ENCODE peak calls at places on chromosomes 5 and 9, in five cellular contexts. H is fibroblast of lung; D is sigmoid colon; Z is mesendoderm; B is effector memory CD4-positive, alpha-beta T cell. M is an unnamed sample.

GRCh38 chr5:5252106-5252505 is 112.0 kb downstream of the ADAMTS16 start:
- DNase-seq in H (no peak), D (no peak), B (no peak), Z (peak; percentile 54), M (no peak)

GRCh38 chr5:33311893-33312292 is 128.9 kb upstream of the TARS1 start:
- DNase-seq in B (no peak), D (no peak), H (peak; percentile 99), Z (no peak), M (no peak)

GRCh38 chr9:124078641-124079040 is 67.1 kb downstream of the LHX2 start:
- DNase-seq in Z (peak; percentile 74), B (no peak), D (no peak), H (peak; percentile 61), M (peak; percentile 54)

GRCh38 chr5:137832416-137832815 is 35.2 kb upstream of the MYOT start:
- DNase-seq in H (no peak), D (no peak), Z (no peak), B (no peak), M (no peak)

GRCh38 chr5:161481922-161482321 is 64.6 kb downstream of the GABRB2 start:
- DNase-seq in H (no peak), Z (no peak), D (no peak), B (no peak), M (no peak)

GRCh38 chr5:78293856-78294249 is 645 bp downstream of the AP3B1 start:
- DNase-seq in B (no peak), Z (peak; percentile 29), D (no peak), H (peak; percentile 6), M (no peak)

GRCh38 chr9:111108946-111109345 is 70.7 kb upstream of the LPAR1 start:
- DNase-seq in B (no peak), Z (no peak), H (peak; percentile 53), D (no peak), M (no peak)

GRCh38 chr5:446864-447263 is 3.9 kb downstream of the EXOC3 start:
- DNase-seq in Z (peak; percentile 37), D (peak; percentile 46), B (no peak), H (peak; percentile 34), M (no peak)

GRCh38 chr5:34552686-34553085 is 103.4 kb upstream of the RAI14 start:
- DNase-seq in D (no peak), Z (no peak), H (no peak), B (no peak), M (no peak)

GRCh38 chr9:137311171-137311970 is 9.3 kb upstream of the NRARP start:
- DNase-seq in B (no peak), H (no peak), Z (no peak), D (no peak), M (no peak)

DNA sequence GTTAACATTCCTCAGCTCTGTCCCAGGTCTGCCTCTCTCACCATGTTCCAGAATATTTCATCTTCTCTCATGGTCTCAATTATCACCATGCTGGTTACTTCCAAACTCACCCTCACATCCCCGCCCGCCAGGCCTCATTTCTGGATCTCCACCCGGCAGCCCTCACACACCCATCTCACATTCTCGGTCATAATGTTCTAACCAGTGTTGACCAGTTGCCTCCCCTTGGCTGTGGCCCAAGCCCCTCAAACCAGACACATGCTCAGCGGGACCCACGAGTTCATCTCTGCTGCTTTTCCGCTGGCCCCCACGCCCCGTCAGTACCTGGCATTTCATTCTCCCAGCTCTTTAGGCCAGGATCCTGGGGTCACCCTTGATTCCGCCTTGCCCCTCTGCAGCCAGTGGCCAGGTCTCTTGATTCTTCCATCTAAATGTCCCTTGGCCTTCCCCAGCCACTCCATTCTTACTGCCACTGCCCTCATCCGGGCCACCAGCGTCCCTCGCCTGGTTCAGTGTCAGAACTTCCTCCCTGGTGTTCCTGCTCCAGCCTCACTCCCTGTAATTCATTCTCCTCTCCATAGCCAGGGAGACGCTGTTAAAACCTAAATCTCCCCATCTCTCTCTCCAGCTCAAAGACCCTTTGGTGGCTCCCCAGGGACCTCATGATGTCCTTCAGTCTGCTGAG is 141.7 kb downstream of the MVB12B start:
- DNase-seq in B (no peak), D (peak; percentile 61), Z (no peak), H (no peak), M (no peak)
- H3K4me1 ChIP-seq in B (peaks cover 50% of the 10 kb centered on the region), D (no peaks in the 10 kb centered on the region), Z (no peaks in the 10 kb centered on the region), H (no peaks in the 10 kb centered on the region), M (peaks cover 37% of the 10 kb centered on the region)

DNA sequence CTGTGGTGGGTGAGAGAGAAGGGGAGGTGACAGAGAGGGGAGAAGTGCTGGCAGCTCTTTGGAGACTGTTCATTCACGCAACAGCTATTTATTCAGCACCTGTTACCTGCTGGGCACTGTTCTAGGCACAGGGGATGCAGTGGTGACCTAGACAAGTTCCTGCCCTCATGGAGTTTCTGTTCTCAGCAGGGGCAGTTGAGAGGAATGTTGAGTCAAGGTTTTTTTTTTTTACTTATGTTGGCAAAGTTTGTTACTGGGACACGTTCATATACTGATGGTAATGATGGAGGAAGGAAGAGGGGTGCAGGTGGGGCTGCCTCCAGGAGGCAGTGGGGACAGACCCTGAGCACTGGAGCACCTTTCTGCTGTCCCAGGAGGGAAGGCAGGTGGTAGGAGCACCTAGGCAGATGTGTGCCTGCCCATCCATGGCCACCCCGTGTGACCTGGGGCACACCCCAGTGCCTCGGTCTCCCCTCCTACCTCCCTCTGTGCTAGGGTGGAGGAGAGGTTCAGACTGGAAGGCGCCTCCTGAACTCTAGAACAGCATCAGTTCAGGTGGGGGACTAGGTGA is 49.4 kb upstream of the SLC25A51 start:
- DNase-seq in Z (no peak), H (no peak), D (no peak), B (no peak), M (no peak)
- H3K27ac ChIP-seq in Z (no peak overlapping the region), H (peak overlapping the region; percentile 96), D (peak overlapping the region; percentile 74), B (no peak overlapping the region), M (peak overlapping the region; percentile 56)

GRCh38 chr9:128588581-128589233 is 36.3 kb downstream of the SPTAN1 start:
- DNase-seq in Z (no peak), D (no peak), B (no peak), H (no peak), M (no peak)
- H3K36me3 ChIP-seq in Z (peaks cover 36% of the 10 kb centered on the region), D (peaks cover 56% of the 10 kb centered on the region), B (peaks cover 88% of the 10 kb centered on the region), H (peaks cover 48% of the 10 kb centered on the region), M (peaks cover 75% of the 10 kb centered on the region)

GRCh38 chr5:166803058-166803457 is 1488.4 kb upstream of the WWC1 start:
- DNase-seq in Z (no peak), H (no peak), D (no peak), B (no peak), M (no peak)
- H3K4me1 ChIP-seq in Z (no peaks in the 10 kb centered on the region), H (no peaks in the 10 kb centered on the region), D (no peaks in the 10 kb centered on the region), B (no peaks in the 10 kb centered on the region), M (no peaks in the 10 kb centered on the region)

DNA sequence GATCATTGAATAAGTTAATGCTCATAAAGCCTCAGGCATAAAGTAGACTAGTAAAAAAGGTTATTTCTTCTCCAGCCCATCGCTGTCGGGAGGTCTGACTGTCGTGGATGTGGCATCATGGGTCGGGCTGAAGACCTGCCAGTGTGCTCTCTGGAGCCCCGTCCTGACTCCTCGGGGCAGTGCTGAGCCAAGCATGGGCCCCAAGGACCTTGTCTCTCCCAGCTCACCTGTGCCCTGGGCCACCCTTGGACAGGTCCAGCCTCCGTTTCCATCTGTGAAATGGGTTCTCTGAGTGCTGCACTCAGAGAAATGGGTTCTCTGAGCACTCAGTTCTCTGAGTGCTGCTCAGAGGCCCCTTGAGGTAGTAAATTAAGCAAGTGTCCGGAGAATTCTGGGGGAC is 269.0 kb downstream of the GADD45G start:
- DNase-seq in D (peak; percentile 4), H (no peak), B (no peak), Z (no peak), M (no peak)
- H3K27ac ChIP-seq in D (peak overlapping the region; percentile 71), H (no peak overlapping the region), B (no peak overlapping the region), Z (no peak overlapping the region), M (no peak overlapping the region)

DNA sequence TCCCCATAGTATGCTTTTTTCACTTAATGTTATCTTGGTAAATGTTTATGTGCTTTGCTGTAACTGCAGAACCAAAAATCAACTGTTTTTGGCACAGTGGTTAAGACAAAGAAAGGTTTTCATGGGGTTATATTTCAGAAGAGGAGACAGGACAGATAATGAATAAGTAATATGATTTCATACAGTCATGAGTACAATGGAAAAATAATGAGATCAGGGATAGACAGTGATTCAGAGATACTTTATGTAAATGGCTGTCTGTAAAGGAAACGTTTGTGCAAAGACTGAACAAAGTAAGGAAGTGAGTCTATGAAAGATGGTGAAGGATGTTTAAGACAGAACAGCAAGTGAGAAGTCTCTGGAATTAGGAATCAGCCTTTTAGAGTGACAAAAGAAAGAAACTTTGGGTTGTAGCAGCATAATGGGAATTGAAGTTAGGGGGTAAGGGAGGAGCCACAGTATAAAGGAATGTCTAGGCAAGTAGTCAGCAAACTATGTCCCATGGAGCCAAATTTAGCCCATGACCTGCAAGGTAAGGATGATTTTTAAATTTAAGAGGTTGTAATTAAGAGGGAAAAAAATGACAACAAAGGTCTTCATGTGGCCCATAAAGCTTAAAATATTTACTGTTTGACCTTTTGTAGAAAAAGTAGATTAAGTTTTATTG is 55.0 kb downstream of the TNPO1 start:
- DNase-seq in Z (no peak), D (no peak), B (no peak), H (peak; percentile 66), M (no peak)
- H3K36me3 ChIP-seq in Z (peaks cover 2% of the 10 kb centered on the region), D (no peaks in the 10 kb centered on the region), B (peaks cover 49% of the 10 kb centered on the region), H (peaks cover 3% of the 10 kb centered on the region), M (peaks cover 93% of the 10 kb centered on the region)

GRCh38 chr9:134408939-134409737 is 82.9 kb downstream of the RXRA start:
- DNase-seq in H (no peak), D (no peak), Z (peak; percentile 27), B (no peak), M (no peak)
- H3K4me1 ChIP-seq in H (peaks cover 31% of the 10 kb centered on the region), D (peaks cover 97% of the 10 kb centered on the region), Z (peaks cover 9% of the 10 kb centered on the region), B (peaks cover 40% of the 10 kb centered on the region), M (peaks cover 16% of the 10 kb centered on the region)

GRCh38 chr9:131446276-131446675 is 52.4 kb downstream of the PRRC2B start:
- DNase-seq in Z (no peak), D (peak; percentile 53), H (no peak), B (no peak), M (no peak)

GRCh38 chr9:131447600-131447999 is 53.7 kb downstream of the PRRC2B start:
- DNase-seq in Z (no peak), B (no peak), D (no peak), H (no peak), M (no peak)

GRCh38 chr9:131448818-131449217 is 53.9 kb upstream of the POMT1 start:
- DNase-seq in Z (no peak), H (no peak), B (no peak), D (no peak), M (no peak)

GRCh38 chr9:131449276-131449675 is 53.4 kb upstream of the POMT1 start:
- DNase-seq in B (no peak), D (no peak), Z (no peak), H (no peak), M (no peak)

GRCh38 chr9:131447148-131447547 is 53.3 kb downstream of the PRRC2B start:
- DNase-seq in B (no peak), D (no peak), Z (no peak), H (peak; percentile 79), M (no peak)
- H3K27ac ChIP-seq in B (no peak overlapping the region), D (no peak overlapping the region), Z (no peak overlapping the region), H (no peak overlapping the region), M (no peak overlapping the region)

M was measured in SJCRH30.